ENCODE peak calls at places on chromosomes 6 and 20, in seven cellular contexts. Z is MM.1S; N is CD8-positive, alpha-beta T cell; S is RWPE1; Q is CD4-positive, alpha-beta T cell; Y is pancreas; J is transverse colon. W is an unnamed sample.
A peak's percentile ranks its signal among the peaks of the same experiment; 100 is the strongest.

GRCh38 chr20:21322083-21322710 is 19.1 kb downstream of the XRN2 start:
- DNase-seq in Z (no peak), N (no peak), S (no peak), Q (no peak), Y (no peak), J (no peak), W (no peak)

GRCh38 chr6:83709748-83710050 is 798 bp upstream of the SNAP91 start:
- DNase-seq in Z (no peak), N (no peak), S (no peak), Q (no peak), Y (no peak), J (no peak), W (no peak)

GRCh38 chr6:7262037-7262461 is 51.0 kb downstream of the SSR1 start:
- DNase-seq in Z (no peak), N (no peak), S (no peak), Q (no peak), Y (peak; percentile 78), J (peak; percentile 51), W (no peak)

GRCh38 chr20:19460386-19460785 is 247.9 kb downstream of the SLC24A3 start:
- DNase-seq in Z (no peak), N (no peak), S (no peak), Q (no peak), Y (no peak), J (no peak), W (peak; percentile 54)

GRCh38 chr20:13349240-13349604 is 128.1 kb downstream of the ISM1 start:
- DNase-seq in Z (no peak), N (no peak), S (no peak), Q (no peak), Y (no peak), J (no peak), W (no peak)

GRCh38 chr20:24764027-24764797 is 184.9 kb upstream of the CST7 start:
- DNase-seq in Z (no peak), N (no peak), S (no peak), Q (no peak), Y (no peak), J (no peak), W (peak; percentile 45)

GRCh38 chr6:14455442-14455841 is 337.9 kb downstream of the CD83 start:
- DNase-seq in Z (no peak), N (no peak), S (no peak), Q (no peak), Y (no peak), J (no peak), W (no peak)

GRCh38 chr6:114007451-114007953 is 36.6 kb upstream of the HDAC2 start:
- DNase-seq in Z (peak; percentile 93), N (no peak), S (no peak), Q (no peak), Y (no peak), J (no peak), W (no peak)

GRCh38 chr20:34426026-34426425 is 63.0 kb downstream of the ITCH start:
- DNase-seq in Z (no peak), N (no peak), S (no peak), Q (no peak), Y (no peak), J (no peak), W (no peak)

DNA sequence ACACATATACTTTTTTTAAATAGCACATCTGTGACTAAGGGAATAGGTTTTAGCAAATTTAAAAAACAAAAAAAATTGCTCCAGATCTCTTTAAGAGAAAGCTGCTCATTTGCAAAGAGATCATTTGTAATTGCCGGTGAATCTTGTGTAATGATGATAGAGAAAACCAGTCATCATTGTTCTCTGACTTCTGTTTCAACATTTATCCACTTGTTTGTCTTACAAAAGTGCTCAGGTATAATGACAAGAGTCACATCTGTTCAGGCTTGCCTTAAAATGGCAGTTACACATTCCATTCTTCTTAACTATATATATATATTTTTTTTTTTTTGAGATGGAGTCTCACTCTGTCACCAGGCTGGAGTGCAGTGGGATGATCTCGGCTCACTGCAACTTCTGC is 165.2 kb downstream of the AIG1 start:
- DNase-seq in Z (no peak), N (no peak), S (peak; percentile 79), Q (no peak), Y (no peak), J (no peak), W (no peak)
- H3K27ac ChIP-seq in Z (no peak overlapping the region), N (no peak overlapping the region), S (peak overlapping the region; percentile 82), Q (no peak overlapping the region), Y (no peak overlapping the region), J (no peak overlapping the region), W (no peak overlapping the region)

DNA sequence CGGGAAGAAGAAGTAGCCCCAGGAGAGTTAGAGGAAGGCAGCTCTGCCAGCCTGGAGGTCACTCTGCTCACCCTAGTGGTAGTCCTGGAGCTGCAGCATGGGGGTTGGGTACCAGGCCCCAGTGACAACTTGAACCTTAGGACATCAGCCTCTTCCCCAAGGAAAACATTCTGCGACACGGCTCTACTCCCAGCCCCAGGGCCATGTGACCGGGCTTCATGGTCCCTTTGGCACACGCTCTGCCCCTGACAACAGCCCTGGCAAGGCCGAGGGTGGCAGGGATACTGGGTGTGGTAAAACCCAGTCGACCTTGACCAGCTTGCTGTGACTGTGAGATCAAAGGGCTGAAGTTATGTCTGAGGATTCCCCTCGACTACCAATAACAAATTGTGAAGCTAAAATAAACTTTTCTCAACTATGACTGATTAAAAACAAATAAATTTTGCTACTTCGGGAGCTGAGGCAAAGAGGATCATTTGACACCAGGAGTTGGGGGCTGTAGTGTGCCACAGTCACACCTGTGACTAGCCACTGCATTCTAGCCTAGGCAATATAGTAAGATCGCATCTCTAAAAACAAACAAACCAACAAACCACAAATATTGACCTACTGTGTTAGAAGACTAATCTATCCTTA is 24.4 kb upstream of the ARID1B start:
- DNase-seq in Z (no peak), N (no peak), S (no peak), Q (no peak), Y (peak; percentile 68), J (peak; percentile 37), W (no peak)
- TF ChIP-seq CTCF in Z (no peak), N (no peak), S (no peak), Q (no peak), Y (no peak), J (peak; percentile 39), W (no peak)

DNA sequence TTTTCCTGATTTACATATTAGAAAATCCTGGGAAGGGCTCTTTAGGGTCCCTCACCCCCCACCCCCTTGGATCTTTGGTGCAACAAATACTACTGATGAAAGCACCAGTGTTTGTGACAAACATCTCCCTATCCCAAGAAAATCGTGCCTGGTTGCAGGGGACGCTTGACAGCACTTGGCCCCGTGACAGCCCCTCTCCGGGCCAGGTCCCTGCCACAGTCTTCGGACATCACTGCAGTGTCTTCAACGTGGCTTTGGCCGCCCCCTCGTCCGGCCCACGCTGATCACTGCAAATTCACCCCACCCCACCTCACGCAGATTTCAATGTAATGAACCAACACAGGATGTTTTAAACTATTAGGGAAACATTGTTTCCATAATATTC is 43.3 kb downstream of the GNAS start:
- DNase-seq in Z (no peak), N (no peak), S (no peak), Q (no peak), Y (no peak), J (no peak), W (no peak)
- H3K27ac ChIP-seq in Z (no peak overlapping the region), N (no peak overlapping the region), S (no peak overlapping the region), Q (no peak overlapping the region), Y (peak overlapping the region; percentile 44), J (no peak overlapping the region), W (peak overlapping the region; percentile 61)

GRCh38 chr20:40811660-40812414 is 122.8 kb upstream of the MAFB start:
- DNase-seq in Z (no peak), N (no peak), S (no peak), Q (no peak), Y (no peak), J (no peak), W (peak; percentile 33)
- TF ChIP-seq CTCF in Z (no peak), N (no peak), S (no peak), Q (no peak), Y (no peak), J (no peak), W (no peak)

DNA sequence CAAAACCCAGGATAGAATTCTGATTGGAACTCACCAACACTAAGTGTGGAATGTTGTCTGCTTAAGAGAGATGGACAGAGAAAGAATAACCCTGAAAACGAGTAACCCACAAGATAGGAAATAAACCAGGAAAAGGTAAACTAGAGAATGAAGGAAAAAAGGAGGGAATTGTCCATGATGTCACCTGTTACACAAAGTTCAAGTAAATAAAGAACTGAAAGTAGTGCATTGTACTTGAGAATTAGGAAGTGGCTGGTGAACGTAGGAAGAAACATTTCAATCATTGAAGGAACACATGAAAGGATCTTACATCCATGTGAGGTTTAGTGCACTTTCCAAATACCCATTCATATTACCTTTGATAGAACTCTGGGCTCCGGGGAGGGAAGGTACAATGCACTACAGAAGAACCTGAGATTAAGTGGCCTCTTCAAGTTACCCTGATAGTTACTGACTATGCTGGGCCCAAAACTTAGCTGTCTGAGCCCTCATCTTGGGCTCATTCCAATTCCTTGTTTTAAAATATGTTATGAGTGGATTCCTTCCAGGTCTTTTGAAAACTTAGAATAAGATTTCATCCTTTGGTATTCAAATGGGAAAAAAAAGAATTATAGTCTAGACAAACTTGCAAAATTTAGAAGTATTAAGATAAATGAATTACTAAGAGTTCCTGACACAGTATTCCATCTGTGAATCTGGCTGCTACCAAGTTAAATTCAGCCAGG is 1.1 kb upstream of the STX7 start:
- DNase-seq in Z (peak; percentile 39), N (no peak), S (no peak), Q (no peak), Y (no peak), J (no peak), W (no peak)
- H3K27ac ChIP-seq in Z (peak overlapping the region; percentile 74), N (no peak overlapping the region), S (no peak overlapping the region), Q (no peak overlapping the region), Y (peak overlapping the region; percentile 89), J (peak overlapping the region; percentile 91), W (peak overlapping the region; percentile 70)

GRCh38 chr20:3751284-3751663 is 16.3 kb downstream of the ADISSP start:
- DNase-seq in Z (no peak), N (no peak), S (no peak), Q (no peak), Y (no peak), J (no peak), W (no peak)
- TF ChIP-seq CTCF in Z (no peak), N (no peak), S (no peak), Q (no peak), Y (no peak), J (no peak), W (no peak)